ENCODE peak calls at places on chromosomes 2 and 18, in eight cellular contexts. K is lower leg skin, Y is Calu3, L is neural crest cell, M is A673, S is upper lobe of right lung, P is Peyer's patch, O is fibroblast of mammary gland. E is an unnamed sample.

GRCh38 chr2:96906719-96907404 is 37.0 kb upstream of the SEMA4C start:
- DNase-seq in K (no peak), Y (no peak), L (no peak), M (peak), S (no peak), P (no peak), O (peak), E (no peak)

GRCh38 chr2:11750917-11751316 is 4.5 kb downstream of the LPIN1 start:
- DNase-seq in K (no peak), Y (peak), L (no peak), M (no peak), S (no peak), P (peak), O (no peak), E (no peak)

GRCh38 chr2:120314656-120315366 is 31.1 kb upstream of the INHBB start:
- DNase-seq in K (no peak), Y (no peak), L (no peak), M (no peak), S (peak), P (no peak), O (no peak), E (no peak)

GRCh38 chr2:199228887-199229819 is 228.6 kb downstream of the SATB2 start:
- DNase-seq in K (no peak), Y (peak), L (no peak), M (no peak), S (no peak), P (no peak), O (peak), E (no peak)

GRCh38 chr18:57353137-57353939 is 981 bp downstream of the ST8SIA3 start:
- DNase-seq in K (no peak), Y (no peak), L (peak), M (no peak), S (no peak), P (no peak), O (no peak), E (no peak)

GRCh38 chr2:14747447-14747846 is 114.9 kb downstream of the LRATD1 start:
- DNase-seq in K (no peak), Y (no peak), L (no peak), M (no peak), S (no peak), P (no peak), O (no peak), E (no peak)

GRCh38 chr2:28270456-28271146 is 122.1 kb upstream of the FOSL2 start:
- DNase-seq in K (no peak), Y (no peak), L (no peak), M (no peak), S (no peak), P (no peak), O (no peak), E (no peak)

GRCh38 chr2:191917430-191917881 is 70.6 kb upstream of the CAVIN2 start:
- DNase-seq in K (no peak), Y (no peak), L (no peak), M (no peak), S (no peak), P (no peak), O (peak), E (no peak)

GRCh38 chr2:109428841-109429710 is 184.7 kb downstream of the SEPTIN10 start:
- DNase-seq in K (peak), Y (no peak), L (no peak), M (no peak), S (no peak), P (no peak), O (no peak), E (peak)

GRCh38 chr2:83565231-83566025 is 893.7 kb downstream of the SUCLG1 start:
- DNase-seq in K (no peak), Y (no peak), L (no peak), M (no peak), S (no peak), P (no peak), O (no peak), E (no peak)

GRCh38 chr2:116952254-116952653 is 862.2 kb upstream of the DDX18 start:
- DNase-seq in K (no peak), Y (peak), L (no peak), M (no peak), S (no peak), P (no peak), O (no peak), E (no peak)

DNA sequence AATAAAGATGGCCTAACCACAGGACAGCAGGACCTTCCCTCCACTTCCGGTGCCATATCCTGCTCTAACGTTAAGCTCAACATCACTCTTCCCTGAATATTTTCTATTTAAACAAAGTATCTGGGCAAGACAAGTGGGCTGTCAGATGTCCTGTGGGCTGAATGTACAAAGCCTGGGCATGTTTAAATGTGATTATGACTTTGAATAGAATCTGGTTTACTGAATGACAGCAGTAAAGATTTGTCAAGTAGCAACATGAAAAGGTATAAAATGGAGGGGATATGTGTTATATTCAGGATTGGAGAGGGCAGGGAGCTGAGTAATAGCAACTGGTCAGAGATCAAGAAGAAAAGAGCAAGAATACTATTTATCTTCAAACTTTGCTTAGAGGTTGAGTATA is 540.9 kb downstream of the NRXN1 start:
- DNase-seq in K (no peak), Y (no peak), L (no peak), M (no peak), S (no peak), P (no peak), O (no peak), E (no peak)
- TF ChIP-seq CTCF in K (no peak), Y (no peak), L (no peak), M (no peak), S (no peak), P (no peak), O (no peak), E (no peak)

GRCh38 chr18:68725341-68725740 is 10.4 kb upstream of the TMX3 start:
- DNase-seq in K (no peak), Y (no peak), L (no peak), M (no peak), S (no peak), P (no peak), O (no peak), E (no peak)

GRCh38 chr18:68724021-68724420 is 9.1 kb upstream of the TMX3 start:
- DNase-seq in K (no peak), Y (no peak), L (no peak), M (no peak), S (no peak), P (no peak), O (no peak), E (no peak)

GRCh38 chr18:68721681-68722583 is 7.0 kb upstream of the TMX3 start:
- DNase-seq in K (no peak), Y (no peak), L (no peak), M (no peak), S (no peak), P (no peak), O (peak), E (no peak)

GRCh38 chr18:68722807-68723206 is 7.9 kb upstream of the TMX3 start:
- DNase-seq in K (no peak), Y (no peak), L (no peak), M (no peak), S (no peak), P (no peak), O (no peak), E (no peak)

DNA sequence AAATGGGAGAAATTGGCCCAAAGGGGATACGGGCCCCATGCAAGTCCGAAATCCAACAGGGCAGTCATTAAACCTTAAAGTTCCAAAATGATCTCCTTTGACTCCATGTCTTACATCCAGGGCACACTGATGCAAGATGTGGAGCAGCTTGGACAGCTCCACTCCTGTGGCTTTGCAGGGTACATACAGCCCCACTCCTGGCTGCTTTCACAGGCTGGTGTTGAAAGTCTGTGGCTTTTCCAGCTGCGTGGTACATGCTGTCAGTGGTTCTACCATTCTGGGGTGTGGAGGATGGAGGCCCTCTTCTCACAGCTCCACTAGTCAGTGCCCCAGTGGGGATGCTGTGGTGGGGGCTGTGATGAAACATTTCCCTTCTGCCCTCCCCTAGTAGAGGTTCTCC is 8.6 kb upstream of the TMX3 start:
- DNase-seq in K (no peak), Y (no peak), L (no peak), M (no peak), S (no peak), P (no peak), O (no peak), E (no peak)
- TF ChIP-seq CTCF in K (no peak), Y (no peak), L (no peak), M (no peak), S (no peak), P (no peak), O (no peak), E (no peak)

GRCh38 chr18:26806224-26806623 is 59.3 kb downstream of the AQP4 start:
- DNase-seq in K (no peak), Y (no peak), L (no peak), M (no peak), S (no peak), P (no peak), O (no peak), E (no peak)

GRCh38 chr18:26803643-26804042 is 61.9 kb downstream of the AQP4 start:
- DNase-seq in K (no peak), Y (peak), L (no peak), M (no peak), S (no peak), P (no peak), O (no peak), E (no peak)

GRCh38 chr18:26802330-26803200 is 62.9 kb downstream of the AQP4 start:
- DNase-seq in K (no peak), Y (no peak), L (no peak), M (no peak), S (no peak), P (no peak), O (no peak), E (no peak)

DNA sequence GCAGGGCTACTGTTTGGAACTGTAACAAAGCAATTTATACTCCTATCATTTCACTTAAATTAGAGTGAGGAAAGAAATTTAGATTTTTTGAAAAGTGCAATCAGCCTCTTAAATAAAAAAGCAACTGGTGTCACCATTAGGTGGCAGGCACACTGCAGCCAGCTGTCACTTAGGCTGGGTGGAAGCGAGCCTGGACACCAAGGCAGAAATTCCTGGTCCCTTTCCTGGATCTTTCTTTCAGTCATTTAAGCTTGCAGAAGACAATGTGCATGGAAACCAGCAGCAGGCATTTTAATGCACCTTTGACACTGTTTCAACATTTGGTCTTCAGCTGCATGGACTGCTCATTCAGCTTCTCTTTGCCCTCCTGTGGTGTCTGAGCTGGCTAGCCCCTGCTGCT is 61.0 kb downstream of the AQP4 start:
- DNase-seq in K (no peak), Y (peak), L (peak), M (no peak), S (no peak), P (no peak), O (no peak), E (no peak)
- TF ChIP-seq CTCF in K (no peak), Y (peak), L (peak), M (peak), S (peak), P (no peak), O (no peak), E (no peak)

DNA sequence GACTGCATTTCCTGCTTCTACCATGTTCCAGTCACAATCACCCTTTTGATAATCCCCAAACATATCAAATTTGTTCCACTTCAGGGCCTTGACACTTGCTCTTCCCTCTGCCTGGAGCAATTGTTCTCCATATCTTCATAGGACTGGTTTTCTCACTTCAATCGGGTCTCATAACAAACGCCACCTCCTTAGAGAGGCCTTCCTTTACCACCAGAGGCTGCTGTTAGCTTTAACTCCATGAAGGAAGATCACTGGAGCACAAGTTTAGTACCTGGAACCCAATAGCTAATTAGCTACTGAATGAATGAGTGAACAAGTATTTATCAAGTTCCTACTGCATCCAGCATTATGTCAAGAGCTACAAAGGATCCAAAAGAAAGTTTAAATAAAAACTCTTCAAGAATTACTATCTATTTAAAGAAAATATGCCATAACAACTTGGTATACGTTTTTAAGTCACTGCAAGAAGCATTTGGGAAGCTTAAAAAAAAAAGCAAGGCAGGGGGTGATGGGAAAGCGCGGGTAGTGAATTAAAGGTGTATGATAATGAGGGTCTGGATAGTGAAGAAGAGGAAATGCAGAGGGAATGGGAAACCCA is 58.8 kb downstream of the BAZ2B start:
- DNase-seq in K (no peak), Y (peak), L (no peak), M (peak), S (no peak), P (no peak), O (peak), E (no peak)
- TF ChIP-seq CTCF in K (no peak), Y (no peak), L (no peak), M (peak), S (peak), P (no peak), O (peak), E (peak)

GRCh38 chr2:238875161-238875530 is 27.3 kb downstream of the TWIST2 start:
- DNase-seq in K (peak), Y (no peak), L (no peak), M (peak), S (no peak), P (no peak), O (peak), E (no peak)

GRCh38 chr2:238873841-238874240 is 26.0 kb downstream of the TWIST2 start:
- DNase-seq in K (peak), Y (no peak), L (no peak), M (no peak), S (no peak), P (no peak), O (no peak), E (no peak)

GRCh38 chr2:238876232-238876630 is 28.3 kb downstream of the TWIST2 start:
- DNase-seq in K (peak), Y (no peak), L (no peak), M (no peak), S (no peak), P (no peak), O (no peak), E (no peak)

GRCh38 chr2:238874330-238875050 is 26.6 kb downstream of the TWIST2 start:
- DNase-seq in K (peak), Y (no peak), L (no peak), M (no peak), S (no peak), P (no peak), O (no peak), E (no peak)

DNA sequence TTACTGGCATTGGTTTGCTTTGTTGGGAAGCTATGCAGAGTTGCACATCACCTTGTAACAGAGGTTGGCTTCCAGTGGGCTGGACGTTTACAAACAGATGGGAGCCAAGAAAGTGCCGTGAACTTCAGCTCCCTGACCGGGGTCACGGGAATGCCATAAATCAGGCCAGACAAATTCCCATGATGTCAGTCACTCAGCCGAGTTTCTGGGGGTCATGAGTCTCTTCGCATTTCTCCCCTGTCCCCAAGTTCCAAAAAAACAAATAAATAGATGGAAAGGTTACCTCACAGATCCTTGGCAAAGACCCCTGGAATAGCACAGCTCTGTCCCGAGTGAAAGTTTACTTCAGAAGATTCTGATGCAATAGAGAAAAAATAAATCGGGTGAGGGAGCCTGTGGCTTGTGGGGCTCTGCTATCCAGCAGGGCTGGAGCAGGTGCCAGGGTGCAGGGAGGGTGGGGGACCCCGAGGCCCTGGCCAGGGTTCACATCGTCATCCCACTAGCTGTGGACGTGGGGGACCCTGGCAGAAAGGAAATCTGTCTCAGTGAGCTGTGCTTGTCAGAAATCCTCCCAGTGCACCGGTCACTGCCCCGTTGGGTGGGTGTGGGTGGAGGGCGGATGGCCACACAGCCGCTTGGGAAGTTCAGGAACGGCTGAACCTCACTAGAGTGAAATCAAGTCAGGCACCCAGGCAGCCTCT is 27.8 kb downstream of the TWIST2 start:
- DNase-seq in K (peak), Y (no peak), L (no peak), M (no peak), S (no peak), P (no peak), O (peak), E (no peak)
- TF ChIP-seq CTCF in K (no peak), Y (no peak), L (no peak), M (no peak), S (no peak), P (no peak), O (no peak), E (no peak)

GRCh38 chr18:69845588-69846506 is 101.8 kb downstream of the CD226 start:
- DNase-seq in K (no peak), Y (no peak), L (no peak), M (peak), S (no peak), P (no peak), O (no peak), E (no peak)
- TF ChIP-seq CTCF in K (no peak), Y (no peak), L (no peak), M (peak), S (peak), P (no peak), O (no peak), E (peak)

GRCh38 chr2:148967484-148967883 is 71.0 kb upstream of the LYPD6B start:
- DNase-seq in K (no peak), Y (no peak), L (no peak), M (no peak), S (no peak), P (no peak), O (peak), E (no peak)
- TF ChIP-seq CTCF in K (no peak), Y (no peak), L (no peak), M (peak), S (no peak), P (no peak), O (no peak), E (no peak)

GRCh38 chr2:21361406-21361805 is 237.6 kb downstream of the TDRD15 start:
- DNase-seq in K (no peak), Y (no peak), L (no peak), M (no peak), S (no peak), P (no peak), O (no peak), E (no peak)

GRCh38 chr2:21358971-21359370 is 235.2 kb downstream of the TDRD15 start:
- DNase-seq in K (no peak), Y (no peak), L (no peak), M (no peak), S (no peak), P (no peak), O (no peak), E (no peak)

GRCh38 chr2:21362101-21362500 is 238.3 kb downstream of the TDRD15 start:
- DNase-seq in K (no peak), Y (no peak), L (no peak), M (no peak), S (no peak), P (no peak), O (no peak), E (no peak)

GRCh38 chr2:21367421-21367820 is 243.7 kb downstream of the TDRD15 start:
- DNase-seq in K (no peak), Y (no peak), L (no peak), M (no peak), S (no peak), P (no peak), O (no peak), E (no peak)

GRCh38 chr2:21363364-21363763 is 239.6 kb downstream of the TDRD15 start:
- DNase-seq in K (no peak), Y (no peak), L (no peak), M (peak), S (no peak), P (no peak), O (no peak), E (no peak)
- TF ChIP-seq CTCF in K (no peak), Y (no peak), L (no peak), M (peak), S (no peak), P (no peak), O (no peak), E (no peak)

DNA sequence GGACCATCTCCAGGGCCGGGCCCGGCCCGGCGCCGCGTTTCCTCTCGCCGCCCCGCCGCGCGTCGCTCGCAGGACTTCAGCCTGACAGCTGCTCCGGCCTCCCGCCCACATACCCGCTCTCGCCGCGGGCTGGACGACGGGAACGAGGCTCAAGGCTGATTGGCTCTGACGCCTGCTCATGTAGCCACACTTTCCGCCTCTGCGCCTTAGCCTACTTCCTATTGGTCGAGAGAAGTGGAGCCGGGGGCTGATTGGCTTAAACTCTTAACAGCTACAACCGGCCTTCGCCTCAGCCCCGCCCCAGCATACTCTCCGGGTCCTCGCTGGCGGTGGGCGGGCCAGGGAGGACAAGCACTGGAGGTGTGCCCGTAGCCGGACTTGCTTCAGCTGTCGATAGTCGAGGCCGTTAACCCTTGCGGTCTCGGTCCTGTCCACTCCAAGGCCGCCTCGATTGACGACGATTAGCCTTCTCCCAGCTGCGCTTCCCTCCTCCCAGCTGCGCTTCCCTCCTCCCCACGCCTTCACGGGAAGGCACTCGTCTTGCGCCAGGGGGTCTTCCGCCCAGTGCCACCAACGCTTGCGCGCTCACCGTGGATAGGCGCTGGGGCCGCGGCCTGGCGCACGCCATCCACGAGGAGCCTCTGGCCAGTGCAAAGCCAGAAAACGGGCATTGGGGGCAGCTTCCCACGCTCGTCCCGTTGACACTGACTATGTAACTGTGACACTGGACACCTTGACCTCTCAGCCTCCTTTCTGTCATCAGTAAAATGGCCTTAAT is at the start of gene PRADC1:
- DNase-seq in K (peak), Y (peak), L (peak), M (peak), S (peak), P (peak), O (peak), E (peak)
- TF ChIP-seq CTCF in K (no peak), Y (no peak), L (no peak), M (no peak), S (no peak), P (no peak), O (no peak), E (no peak)

GRCh38 chr2:51650769-51651168 is 618.8 kb upstream of the NRXN1 start:
- DNase-seq in K (no peak), Y (no peak), L (no peak), M (no peak), S (no peak), P (no peak), O (no peak), E (no peak)
- TF ChIP-seq CTCF in K (no peak), Y (no peak), L (no peak), M (no peak), S (no peak), P (no peak), O (no peak), E (no peak)